ENCODE peak calls at places on chromosome 2, in eight cellular contexts. R is EH; E is AML-193; J is dorsolateral prefrontal cortex; D is AG09309; W is left cardiac atrium; Q is CD8-positive, alpha-beta T cell; V is iris pigment epithelial cell. F is an unnamed sample.

GRCh38 chr2:54672587-54673456 is 50.6 kb upstream of the EML6 start:
- DNase-seq in R (no peak), E (no peak), J (no peak), D (no peak), W (no peak), Q (no peak), V (no peak), F (no peak)

GRCh38 chr2:173090973-173091660 is 15.5 kb downstream of the MAP3K20 start:
- DNase-seq in R (no peak), E (no peak), J (no peak), D (no peak), W (peak; percentile 40), Q (no peak), V (no peak), F (no peak)

GRCh38 chr2:214069254-214069653 is 341.6 kb upstream of the VWC2L start:
- DNase-seq in R (peak; percentile 95), E (no peak), J (no peak), D (peak; percentile 82), W (no peak), Q (no peak), V (peak; percentile 93), F (no peak)

GRCh38 chr2:30694286-30695055 is 112.8 kb downstream of the CAPN13 start:
- DNase-seq in R (peak; percentile 46), E (no peak), J (no peak), D (no peak), W (no peak), Q (no peak), V (no peak), F (no peak)

GRCh38 chr2:203808041-203808750 is 59.4 kb upstream of the CTLA4 start:
- DNase-seq in R (peak; percentile 96), E (no peak), J (no peak), D (peak; percentile 78), W (peak; percentile 53), Q (no peak), V (peak; percentile 93), F (no peak)

GRCh38 chr2:201298462-201298861 is 38.1 kb downstream of the CASP8 start:
- DNase-seq in R (peak; percentile 54), E (no peak), J (no peak), D (no peak), W (no peak), Q (no peak), V (peak; percentile 57), F (no peak)

GRCh38 chr2:74991977-74992376 is 33.5 kb downstream of the POLE4 start:
- DNase-seq in R (peak; percentile 67), E (no peak), J (no peak), D (no peak), W (no peak), Q (no peak), V (peak; percentile 73), F (no peak)

GRCh38 chr2:207746131-207746530 is 23.6 kb downstream of the FZD5 start:
- DNase-seq in R (peak; percentile 77), E (peak; percentile 76), J (peak; percentile 69), D (peak; percentile 46), W (peak; percentile 40), Q (peak; percentile 9), V (peak; percentile 77), F (peak; percentile 56)

GRCh38 chr2:70565039-70565731 is 11.6 kb upstream of the TGFA start:
- DNase-seq in R (no peak), E (no peak), J (peak; percentile 81), D (no peak), W (no peak), Q (no peak), V (no peak), F (no peak)

GRCh38 chr2:160228141-160228963 is 28.3 kb upstream of the ITGB6 start:
- DNase-seq in R (peak; percentile 89), E (no peak), J (no peak), D (no peak), W (no peak), Q (no peak), V (peak; percentile 97), F (peak; percentile 29)

GRCh38 chr2:76175295-76175694 is 464.6 kb upstream of the GCFC2 start:
- DNase-seq in R (no peak), E (no peak), J (no peak), D (no peak), W (no peak), Q (no peak), V (no peak), F (no peak)

GRCh38 chr2:177547122-177547521 is 154.5 kb downstream of the AGPS start:
- DNase-seq in R (no peak), E (no peak), J (no peak), D (no peak), W (no peak), Q (no peak), V (no peak), F (no peak)

GRCh38 chr2:28751956-28752607 is 452 bp downstream of the PPP1CB start:
- DNase-seq in R (peak; percentile 34), E (peak; percentile 72), J (peak; percentile 40), D (no peak), W (peak; percentile 40), Q (peak; percentile 10), V (no peak), F (no peak)

GRCh38 chr2:171787333-171788072 is 100.2 kb downstream of the DYNC1I2 start:
- DNase-seq in R (no peak), E (no peak), J (no peak), D (no peak), W (no peak), Q (no peak), V (no peak), F (no peak)

GRCh38 chr2:217847106-217847505 is 155.7 kb downstream of the TNS1 start:
- DNase-seq in R (no peak), E (no peak), J (no peak), D (no peak), W (peak; percentile 7), Q (no peak), V (no peak), F (no peak)

GRCh38 chr2:96251721-96252292 is 14.0 kb downstream of the TMEM127 start:
- DNase-seq in R (peak; percentile 99), E (peak; percentile 6), J (no peak), D (peak; percentile 92), W (peak; percentile 76), Q (no peak), V (peak; percentile 97), F (peak; percentile 46)

GRCh38 chr2:196334710-196335109 is 163.3 kb upstream of the STK17B start:
- DNase-seq in R (no peak), E (no peak), J (no peak), D (no peak), W (no peak), Q (no peak), V (peak; percentile 66), F (no peak)

GRCh38 chr2:197838036-197838435 is 33.6 kb downstream of the PLCL1 start:
- DNase-seq in R (peak; percentile 5), E (no peak), J (no peak), D (peak; percentile 29), W (no peak), Q (no peak), V (no peak), F (no peak)

GRCh38 chr2:110842048-110842447 is 109.7 kb downstream of the ACOXL start:
- DNase-seq in R (no peak), E (no peak), J (no peak), D (no peak), W (no peak), Q (no peak), V (no peak), F (no peak)